ENCODE peak calls at places on chromosomes 11 and 22, in six cellular contexts. One of them, this sample, is unnamed.

GRCh38 chr11:65126624-65127274 is 4.6 kb downstream of the MRPL49 start:
- DNase-seq in heart left ventricle: peak; percentile 14
- DNase-seq in sigmoid colon: peak; percentile 46
- DNase-seq in GM10248: no peak
- DNase-seq in lower leg skin: no peak
- DNase-seq in fibroblast of pulmonary artery: no peak
- DNase-seq in this sample: no peak

GRCh38 chr11:115338476-115338875 is 165.7 kb downstream of the CADM1 start:
- DNase-seq in heart left ventricle: no peak
- DNase-seq in sigmoid colon: no peak
- DNase-seq in GM10248: no peak
- DNase-seq in lower leg skin: no peak
- DNase-seq in fibroblast of pulmonary artery: no peak
- DNase-seq in this sample: no peak

GRCh38 chr11:48162197-48162886 is 54.3 kb upstream of the OR4B1 start:
- DNase-seq in heart left ventricle: no peak
- DNase-seq in sigmoid colon: no peak
- DNase-seq in GM10248: no peak
- DNase-seq in lower leg skin: no peak
- DNase-seq in fibroblast of pulmonary artery: no peak
- DNase-seq in this sample: no peak

GRCh38 chr22:36293606-36294292 is 40.8 kb downstream of the APOL1 start:
- DNase-seq in heart left ventricle: peak; percentile 22
- DNase-seq in sigmoid colon: peak; percentile 62
- DNase-seq in GM10248: no peak
- DNase-seq in lower leg skin: no peak
- DNase-seq in fibroblast of pulmonary artery: no peak
- DNase-seq in this sample: no peak

GRCh38 chr11:6660712-6661111 is 5.1 kb upstream of the DCHS1 start:
- DNase-seq in heart left ventricle: no peak
- DNase-seq in sigmoid colon: no peak
- DNase-seq in GM10248: no peak
- DNase-seq in lower leg skin: no peak
- DNase-seq in fibroblast of pulmonary artery: no peak
- DNase-seq in this sample: peak; percentile 70

GRCh38 chr11:9535189-9535781 is 38.2 kb upstream of the WEE1 start:
- DNase-seq in heart left ventricle: peak; percentile 75
- DNase-seq in sigmoid colon: peak; percentile 84
- DNase-seq in GM10248: peak; percentile 78
- DNase-seq in lower leg skin: peak; percentile 86
- DNase-seq in fibroblast of pulmonary artery: peak; percentile 90
- DNase-seq in this sample: peak; percentile 72

GRCh38 chr11:92627615-92628201 is 341.7 kb upstream of the MTNR1B start:
- DNase-seq in heart left ventricle: no peak
- DNase-seq in sigmoid colon: no peak
- DNase-seq in GM10248: no peak
- DNase-seq in lower leg skin: no peak
- DNase-seq in fibroblast of pulmonary artery: no peak
- DNase-seq in this sample: no peak

GRCh38 chr11:48064306-48064705 is 83.9 kb downstream of the PTPRJ start:
- DNase-seq in heart left ventricle: no peak
- DNase-seq in sigmoid colon: no peak
- DNase-seq in GM10248: no peak
- DNase-seq in lower leg skin: no peak
- DNase-seq in fibroblast of pulmonary artery: peak; percentile 61
- DNase-seq in this sample: no peak

GRCh38 chr22:27866136-27867091 is 52.6 kb downstream of the PITPNB start:
- DNase-seq in heart left ventricle: no peak
- DNase-seq in sigmoid colon: peak; percentile 89
- DNase-seq in GM10248: no peak
- DNase-seq in lower leg skin: peak; percentile 67
- DNase-seq in fibroblast of pulmonary artery: peak; percentile 93
- DNase-seq in this sample: no peak

GRCh38 chr11:73729594-73730206 is 31.2 kb downstream of the RAB6A start:
- DNase-seq in heart left ventricle: no peak
- DNase-seq in sigmoid colon: no peak
- DNase-seq in GM10248: no peak
- DNase-seq in lower leg skin: no peak
- DNase-seq in fibroblast of pulmonary artery: no peak
- DNase-seq in this sample: no peak
- TF ChIP-seq CTCF in heart left ventricle: peak; percentile 34
- TF ChIP-seq CTCF in sigmoid colon: no peak
- TF ChIP-seq CTCF in GM10248: no peak
- TF ChIP-seq CTCF in lower leg skin: no peak
- TF ChIP-seq CTCF in fibroblast of pulmonary artery: peak; percentile 46
- TF ChIP-seq CTCF in this sample: no peak

GRCh38 chr11:2302280-2302843 is 549 bp downstream of the TSPAN32 start:
- DNase-seq in heart left ventricle: no peak
- DNase-seq in sigmoid colon: no peak
- DNase-seq in GM10248: no peak
- DNase-seq in lower leg skin: no peak
- DNase-seq in fibroblast of pulmonary artery: no peak
- DNase-seq in this sample: no peak
- TF ChIP-seq CTCF in heart left ventricle: no peak
- TF ChIP-seq CTCF in sigmoid colon: no peak
- TF ChIP-seq CTCF in GM10248: no peak
- TF ChIP-seq CTCF in lower leg skin: no peak
- TF ChIP-seq CTCF in fibroblast of pulmonary artery: no peak
- TF ChIP-seq CTCF in this sample: no peak

GRCh38 chr11:107757661-107758060 is 45.8 kb upstream of the SLN start:
- DNase-seq in heart left ventricle: no peak
- DNase-seq in sigmoid colon: no peak
- DNase-seq in GM10248: no peak
- DNase-seq in lower leg skin: no peak
- DNase-seq in fibroblast of pulmonary artery: no peak
- DNase-seq in this sample: no peak
- TF ChIP-seq CTCF in heart left ventricle: no peak
- TF ChIP-seq CTCF in sigmoid colon: no peak
- TF ChIP-seq CTCF in GM10248: no peak
- TF ChIP-seq CTCF in lower leg skin: no peak
- TF ChIP-seq CTCF in fibroblast of pulmonary artery: peak; percentile 11
- TF ChIP-seq CTCF in this sample: no peak

DNA sequence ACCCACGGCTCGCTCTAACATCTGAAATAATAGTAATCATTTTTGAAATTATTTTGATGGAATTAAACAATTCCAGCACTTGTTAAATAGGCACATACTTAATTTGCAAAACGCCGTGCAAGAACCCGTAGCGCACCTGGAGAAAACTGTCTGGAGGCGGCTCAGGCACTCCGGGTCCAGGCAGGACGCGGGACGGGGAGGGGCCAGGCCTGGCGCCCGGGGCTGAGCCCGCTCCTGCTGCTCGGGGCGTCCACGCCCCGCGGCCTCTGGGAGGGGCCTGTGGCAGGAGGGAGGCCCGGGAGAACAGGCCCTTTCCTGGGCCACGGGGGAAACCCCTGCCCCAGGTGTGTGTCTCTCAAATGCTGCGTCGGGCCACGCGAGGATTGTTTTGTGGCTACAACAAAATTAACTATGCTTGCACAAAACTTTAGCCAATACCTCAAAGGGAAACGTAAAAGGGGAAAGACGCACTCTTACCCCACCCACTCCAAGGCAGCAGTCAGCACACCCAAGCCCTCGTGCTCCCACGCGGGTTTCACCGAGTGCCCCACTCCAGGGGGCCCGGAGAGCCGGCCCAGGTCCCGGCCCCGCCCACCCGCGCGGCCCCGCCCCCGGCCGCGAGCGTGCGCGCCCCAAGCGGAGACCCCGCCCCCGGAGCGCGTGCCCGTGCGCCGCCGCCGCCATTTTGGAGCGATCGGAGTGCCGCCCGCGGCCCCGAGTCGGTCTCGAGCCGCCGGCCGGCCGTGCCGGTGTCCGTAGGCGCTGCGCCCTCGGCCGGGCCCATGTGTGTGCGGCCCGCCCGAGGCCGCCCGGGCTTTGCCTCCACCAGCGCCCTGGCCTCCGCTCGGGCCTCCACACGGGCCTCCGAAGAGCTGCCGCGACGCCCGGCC is at the start of gene PPP6R2:
- DNase-seq in heart left ventricle: peak; percentile 84
- DNase-seq in sigmoid colon: peak; percentile 90
- DNase-seq in GM10248: peak; percentile 92
- DNase-seq in lower leg skin: peak; percentile 58
- DNase-seq in fibroblast of pulmonary artery: peak; percentile 62
- DNase-seq in this sample: peak; percentile 96
- TF ChIP-seq CTCF in heart left ventricle: no peak
- TF ChIP-seq CTCF in sigmoid colon: peak; percentile 15
- TF ChIP-seq CTCF in GM10248: no peak
- TF ChIP-seq CTCF in lower leg skin: no peak
- TF ChIP-seq CTCF in fibroblast of pulmonary artery: no peak
- TF ChIP-seq CTCF in this sample: no peak

GRCh38 chr22:29951675-29952413 is 68.9 kb downstream of the MTMR3 start:
- DNase-seq in heart left ventricle: no peak
- DNase-seq in sigmoid colon: no peak
- DNase-seq in GM10248: no peak
- DNase-seq in lower leg skin: no peak
- DNase-seq in fibroblast of pulmonary artery: no peak
- DNase-seq in this sample: no peak
- TF ChIP-seq CTCF in heart left ventricle: no peak
- TF ChIP-seq CTCF in sigmoid colon: no peak
- TF ChIP-seq CTCF in GM10248: no peak
- TF ChIP-seq CTCF in lower leg skin: no peak
- TF ChIP-seq CTCF in fibroblast of pulmonary artery: no peak
- TF ChIP-seq CTCF in this sample: no peak

DNA sequence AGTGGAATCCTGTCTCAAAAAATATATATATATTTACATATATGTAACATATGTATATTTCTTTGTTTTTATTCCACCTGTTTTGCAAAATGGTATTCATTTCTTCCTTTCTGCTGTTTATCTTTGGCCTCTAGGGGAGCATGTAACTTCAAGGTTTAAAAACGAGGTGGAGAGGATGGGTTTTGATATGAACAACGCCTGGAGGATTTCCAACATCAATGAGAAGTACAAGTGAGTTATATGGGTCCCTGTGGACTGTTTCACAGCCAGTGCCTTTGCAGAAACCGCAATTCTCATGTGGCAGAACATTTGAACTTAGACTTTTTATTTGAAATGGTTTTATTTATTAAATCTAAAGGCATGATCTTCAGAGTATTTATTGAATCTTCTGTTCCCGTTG is 81.6 kb upstream of the HORMAD2 start:
- DNase-seq in heart left ventricle: no peak
- DNase-seq in sigmoid colon: no peak
- DNase-seq in GM10248: no peak
- DNase-seq in lower leg skin: no peak
- DNase-seq in fibroblast of pulmonary artery: peak; percentile 24
- DNase-seq in this sample: no peak
- TF ChIP-seq CTCF in heart left ventricle: peak; percentile 23
- TF ChIP-seq CTCF in sigmoid colon: no peak
- TF ChIP-seq CTCF in GM10248: no peak
- TF ChIP-seq CTCF in lower leg skin: no peak
- TF ChIP-seq CTCF in fibroblast of pulmonary artery: peak; percentile 43
- TF ChIP-seq CTCF in this sample: no peak

GRCh38 chr11:62273284-62273683 is 3.3 kb downstream of the SCGB2A2 start:
- DNase-seq in heart left ventricle: no peak
- DNase-seq in sigmoid colon: no peak
- DNase-seq in GM10248: no peak
- DNase-seq in lower leg skin: no peak
- DNase-seq in fibroblast of pulmonary artery: no peak
- DNase-seq in this sample: no peak

GRCh38 chr11:62269654-62270278 is at the start of gene SCGB2A2:
- DNase-seq in heart left ventricle: no peak
- DNase-seq in sigmoid colon: no peak
- DNase-seq in GM10248: no peak
- DNase-seq in lower leg skin: peak; percentile 44
- DNase-seq in fibroblast of pulmonary artery: no peak
- DNase-seq in this sample: no peak

DNA sequence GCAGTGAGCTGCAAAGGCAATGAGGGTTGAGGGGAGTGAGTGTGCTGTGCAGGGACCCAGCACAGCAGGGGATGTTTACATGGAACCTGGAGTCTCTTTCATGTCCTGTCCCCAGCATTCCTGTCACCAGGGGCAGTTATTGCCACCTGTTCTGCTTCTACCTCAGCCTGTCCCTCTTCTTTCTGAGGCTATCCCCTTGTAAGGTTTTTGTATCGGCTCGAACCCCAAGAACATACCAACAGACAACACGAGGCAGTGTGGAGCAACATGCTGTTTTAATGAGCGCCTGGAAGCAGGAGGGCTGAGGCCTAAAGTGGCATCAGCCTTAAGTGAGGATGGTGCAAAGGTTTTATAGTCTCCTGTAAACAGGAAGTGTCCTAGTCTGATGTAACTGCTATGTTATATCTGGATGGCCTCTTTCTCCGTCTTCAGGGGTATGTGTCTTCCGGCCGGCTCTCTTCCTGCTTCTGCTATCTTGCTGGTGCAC is 3.9 kb downstream of the SCGB2A2 start:
- DNase-seq in heart left ventricle: no peak
- DNase-seq in sigmoid colon: no peak
- DNase-seq in GM10248: no peak
- DNase-seq in lower leg skin: no peak
- DNase-seq in fibroblast of pulmonary artery: no peak
- DNase-seq in this sample: no peak
- TF ChIP-seq CTCF in heart left ventricle: no peak
- TF ChIP-seq CTCF in sigmoid colon: no peak
- TF ChIP-seq CTCF in GM10248: no peak
- TF ChIP-seq CTCF in lower leg skin: no peak
- TF ChIP-seq CTCF in fibroblast of pulmonary artery: no peak
- TF ChIP-seq CTCF in this sample: no peak

DNA sequence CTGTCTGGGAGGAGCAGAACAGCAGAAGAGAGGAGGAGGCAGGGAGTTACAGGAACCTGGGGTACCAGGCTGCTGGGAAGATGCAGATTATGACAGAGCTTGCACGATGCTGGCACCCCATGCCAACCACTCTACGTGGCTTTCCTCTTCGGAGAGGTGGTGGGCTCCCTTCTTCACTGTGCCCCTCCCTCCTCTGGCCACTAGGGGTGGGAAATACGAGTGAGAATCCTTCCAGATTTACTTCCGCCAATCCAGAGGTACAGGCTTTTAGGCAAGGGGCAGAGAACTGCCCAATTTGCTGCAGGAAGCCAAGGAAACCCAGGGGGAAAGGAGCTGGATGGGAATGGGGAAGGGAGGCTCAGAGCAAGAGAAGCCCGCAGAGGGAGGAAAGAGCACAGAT is 12.3 kb downstream of the HYOU1 start:
- DNase-seq in heart left ventricle: no peak
- DNase-seq in sigmoid colon: no peak
- DNase-seq in GM10248: no peak
- DNase-seq in lower leg skin: no peak
- DNase-seq in fibroblast of pulmonary artery: no peak
- DNase-seq in this sample: no peak
- TF ChIP-seq CTCF in heart left ventricle: no peak
- TF ChIP-seq CTCF in sigmoid colon: no peak
- TF ChIP-seq CTCF in GM10248: no peak
- TF ChIP-seq CTCF in lower leg skin: no peak
- TF ChIP-seq CTCF in fibroblast of pulmonary artery: peak; percentile 20
- TF ChIP-seq CTCF in this sample: no peak